ENCODE peak calls at places on chromosome 7, in six cellular contexts. J is mucosa of descending colon, U is Panc1, Z is upper lobe of right lung, I is heart left ventricle, X is lung. T is an unnamed sample.

GRCh38 chr7:106224797-106225196 is 60.0 kb downstream of the NAMPT start:
- ATAC-seq in J (no peak), U (no peak), Z (no peak), I (no peak), X (no peak), T (no peak)

GRCh38 chr7:65448824-65449504 is 75.3 kb downstream of the ZNF92 start:
- ATAC-seq in J (no peak), U (no peak), Z (peak), I (peak), X (peak), T (peak)

GRCh38 chr7:121046009-121046408 is 57.5 kb downstream of the CPED1 start:
- ATAC-seq in J (no peak), U (no peak), Z (no peak), I (no peak), X (no peak), T (no peak)

GRCh38 chr7:33714208-33714607 is 191.1 kb upstream of the BMPER start:
- ATAC-seq in J (no peak), U (peak), Z (no peak), I (no peak), X (no peak), T (no peak)

GRCh38 chr7:64632029-64632428 is 33.9 kb upstream of the ZNF107 start:
- ATAC-seq in J (no peak), U (no peak), Z (no peak), I (no peak), X (no peak), T (no peak)

GRCh38 chr7:121924273-121925184 is 51.6 kb downstream of the PTPRZ1 start:
- ATAC-seq in J (no peak), U (no peak), Z (no peak), I (no peak), X (no peak), T (no peak)

GRCh38 chr7:70266186-70266585 is 667.9 kb downstream of the AUTS2 start:
- ATAC-seq in J (no peak), U (no peak), Z (no peak), I (no peak), X (no peak), T (no peak)

GRCh38 chr7:124645704-124646103 is 119.9 kb downstream of the GPR37 start:
- ATAC-seq in J (no peak), U (no peak), Z (no peak), I (no peak), X (no peak), T (no peak)

GRCh38 chr7:132537451-132537850 is 38.8 kb downstream of the PLXNA4 start:
- ATAC-seq in J (peak), U (no peak), Z (peak), I (peak), X (no peak), T (no peak)

GRCh38 chr7:149708026-149708425 is 65.4 kb downstream of the ZNF467 start:
- ATAC-seq in J (no peak), U (no peak), Z (no peak), I (no peak), X (no peak), T (no peak)

GRCh38 chr7:134350682-134351081 is 34.0 kb upstream of the SLC35B4 start:
- ATAC-seq in J (no peak), U (no peak), Z (no peak), I (no peak), X (no peak), T (no peak)

GRCh38 chr7:44530990-44531389 is 10.1 kb downstream of the NPC1L1 start:
- ATAC-seq in J (peak), U (peak), Z (no peak), I (no peak), X (no peak), T (no peak)

GRCh38 chr7:157269341-157270059 is 67.3 kb upstream of the DNAJB6 start:
- ATAC-seq in J (no peak), U (no peak), Z (no peak), I (no peak), X (no peak), T (no peak)

GRCh38 chr7:128309921-128310320 is 33.8 kb downstream of the RBM28 start:
- ATAC-seq in J (no peak), U (no peak), Z (no peak), I (no peak), X (no peak), T (no peak)

GRCh38 chr7:17489987-17490386 is 191.5 kb downstream of the AHR start:
- ATAC-seq in J (no peak), U (no peak), Z (peak), I (no peak), X (no peak), T (no peak)

GRCh38 chr7:90613088-90613498 is 17.0 kb downstream of the CDK14 start:
- ATAC-seq in J (peak), U (no peak), Z (peak), I (no peak), X (no peak), T (no peak)

GRCh38 chr7:130430841-130431713 is 9.7 kb downstream of the CEP41 start:
- ATAC-seq in J (no peak), U (no peak), Z (no peak), I (peak), X (no peak), T (no peak)

GRCh38 chr7:30469303-30469702 is 9.3 kb downstream of the NOD1 start:
- ATAC-seq in J (peak), U (peak), Z (peak), I (peak), X (peak), T (peak)
- H3K4me3 ChIP-seq in J (no peak), U (no peak), Z (no peak), I (no peak), X (no peak), T (no peak)

DNA sequence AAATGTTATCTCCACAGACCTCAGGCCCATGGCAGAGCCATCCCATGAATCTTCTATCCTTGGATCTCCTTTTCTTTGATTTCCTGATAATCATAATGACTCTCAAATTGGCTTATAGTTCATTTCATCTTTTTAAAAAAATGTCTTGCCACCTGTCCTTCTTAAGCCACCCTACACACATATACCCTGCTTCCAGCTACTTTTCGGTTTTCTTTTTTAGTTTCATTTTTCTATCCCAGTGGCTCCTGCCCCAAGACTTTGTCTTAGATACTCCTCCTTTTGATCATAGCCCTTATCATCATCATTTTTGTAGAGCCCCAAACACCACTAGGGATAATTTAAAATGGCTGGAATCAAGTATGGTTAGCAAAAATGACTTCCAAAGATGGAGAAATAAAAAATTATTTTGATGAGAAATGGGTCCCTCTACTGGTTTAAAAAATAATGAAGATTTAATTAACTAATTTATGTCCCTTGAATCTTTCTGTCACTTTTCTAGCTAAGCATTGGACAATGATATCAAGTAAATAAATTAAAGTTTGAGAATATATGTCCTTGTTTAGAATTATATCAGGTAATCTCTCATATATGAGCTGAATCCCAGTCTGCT is 277.3 kb upstream of the SEMA3D start:
- ATAC-seq in J (no peak), U (no peak), Z (no peak), I (no peak), X (no peak), T (no peak)
- TF ChIP-seq CTCF in J (no peak), U (peak), Z (peak), I (no peak), X (no peak), T (no peak)

GRCh38 chr7:4711093-4711492 is 29.0 kb downstream of the FOXK1 start:
- ATAC-seq in J (peak), U (no peak), Z (no peak), I (no peak), X (no peak), T (no peak)

GRCh38 chr7:4714161-4714700 is 32.1 kb downstream of the FOXK1 start:
- ATAC-seq in J (no peak), U (no peak), Z (no peak), I (no peak), X (no peak), T (no peak)

GRCh38 chr7:4711634-4712033 is 29.5 kb downstream of the FOXK1 start:
- ATAC-seq in J (no peak), U (no peak), Z (no peak), I (no peak), X (no peak), T (no peak)

GRCh38 chr7:4713183-4713784 is 31.2 kb downstream of the FOXK1 start:
- ATAC-seq in J (no peak), U (no peak), Z (peak), I (no peak), X (peak), T (no peak)

GRCh38 chr7:4712371-4713182 is 30.5 kb downstream of the FOXK1 start:
- ATAC-seq in J (peak), U (peak), Z (peak), I (peak), X (peak), T (no peak)
- H3K4me3 ChIP-seq in J (no peak), U (no peak), Z (no peak), I (peak), X (no peak), T (no peak)

DNA sequence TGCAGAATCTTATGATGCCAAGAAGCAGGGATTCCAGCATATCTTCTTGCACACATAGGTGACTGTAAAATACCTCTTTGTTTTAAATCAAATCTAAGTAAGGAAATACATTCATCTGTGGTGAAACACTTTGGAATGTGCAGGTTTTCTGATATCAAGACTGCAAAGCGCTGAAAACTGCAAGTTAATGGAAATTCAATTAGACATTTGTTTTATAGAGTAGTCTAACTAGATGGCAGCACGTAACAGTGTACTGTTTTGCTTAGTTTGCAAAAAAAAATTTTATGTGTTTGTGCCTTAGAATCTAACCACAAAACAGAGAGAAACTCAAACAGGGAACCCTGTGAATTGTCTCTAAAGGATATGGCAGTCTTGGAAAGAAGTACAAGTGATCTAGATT is 259.2 kb downstream of the HDAC9 start:
- ATAC-seq in J (no peak), U (no peak), Z (no peak), I (no peak), X (no peak), T (no peak)
- TF ChIP-seq CTCF in J (no peak), U (no peak), Z (no peak), I (no peak), X (no peak), T (no peak)

DNA sequence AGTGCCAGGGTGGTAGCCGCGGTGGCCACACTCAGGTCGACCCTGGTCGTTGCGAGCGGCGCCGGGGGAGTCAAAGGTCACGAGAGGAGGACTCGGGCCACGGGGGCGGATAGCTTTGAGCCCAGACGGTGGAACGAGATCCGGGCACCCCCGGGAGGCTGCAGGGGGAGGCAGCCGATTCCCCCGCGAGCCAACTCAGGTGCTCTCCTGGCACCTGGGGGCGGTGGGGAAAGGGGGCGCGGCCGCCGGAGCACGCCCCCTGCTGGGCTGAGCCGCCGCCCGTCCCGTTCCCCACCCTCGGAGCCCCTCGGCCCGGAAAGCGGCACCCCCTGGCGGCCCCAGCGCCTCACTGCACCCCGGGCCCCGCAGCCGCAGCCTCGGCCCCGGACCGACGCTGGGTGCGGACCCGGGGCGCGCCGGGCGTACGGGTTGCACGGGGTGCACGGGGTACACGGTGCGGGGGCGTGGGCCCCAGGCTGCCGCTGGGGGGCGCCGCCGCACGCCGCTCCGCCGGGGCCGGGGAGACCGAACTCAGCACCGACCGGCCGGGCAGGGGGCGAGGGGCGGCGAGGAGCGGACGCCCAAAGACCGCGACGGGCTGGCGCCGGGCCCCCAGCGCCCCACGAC is 513 bp upstream of the NYAP1 start:
- ATAC-seq in J (peak), U (peak), Z (peak), I (peak), X (peak), T (peak)
- H3K4me3 ChIP-seq in J (peak), U (peak), Z (peak), I (peak), X (peak), T (peak)

GRCh38 chr7:116576350-116577319 is 51.8 kb downstream of the CAV1 start:
- ATAC-seq in J (peak), U (peak), Z (peak), I (peak), X (peak), T (peak)
- TF ChIP-seq CTCF in J (no peak), U (no peak), Z (no peak), I (no peak), X (no peak), T (no peak)

GRCh38 chr7:39085590-39086049 is 107.9 kb downstream of the POU6F2 start:
- ATAC-seq in J (no peak), U (no peak), Z (peak), I (peak), X (no peak), T (no peak)
- H3K4me3 ChIP-seq in J (no peak), U (no peak), Z (no peak), I (peak), X (peak), T (no peak)

GRCh38 chr7:36284470-36284869 is 105.2 kb upstream of the ANLN start:
- ATAC-seq in J (no peak), U (no peak), Z (no peak), I (no peak), X (no peak), T (no peak)
- TF ChIP-seq CTCF in J (no peak), U (no peak), Z (no peak), I (no peak), X (no peak), T (no peak)

DNA sequence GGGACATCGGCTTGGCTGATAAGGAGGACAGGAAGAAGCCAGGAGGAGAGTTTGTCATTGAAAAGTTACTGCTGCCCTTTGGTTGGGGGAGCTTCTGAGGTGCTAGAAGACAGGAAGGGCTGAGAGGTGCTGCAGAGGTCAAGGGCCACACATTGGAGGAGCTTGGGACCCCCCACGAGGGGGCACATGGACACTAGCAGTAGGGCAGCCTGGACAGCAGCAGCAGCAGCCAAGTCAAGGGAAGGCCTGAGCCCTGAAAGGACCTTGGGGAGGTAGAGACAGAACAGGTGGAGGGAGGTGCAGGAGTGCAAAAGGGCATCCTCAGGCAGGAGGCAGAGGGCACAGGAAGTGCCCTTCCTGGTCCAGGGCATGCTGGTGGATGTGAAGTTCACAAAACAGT is 439.7 kb upstream of the IGFBP3 start:
- ATAC-seq in J (no peak), U (peak), Z (no peak), I (no peak), X (no peak), T (no peak)
- H3K4me3 ChIP-seq in J (no peak), U (no peak), Z (no peak), I (no peak), X (no peak), T (no peak)

GRCh38 chr7:114007391-114007790 is 88.6 kb upstream of the PPP1R3A start:
- ATAC-seq in J (no peak), U (no peak), Z (no peak), I (no peak), X (no peak), T (no peak)
- TF ChIP-seq CTCF in J (no peak), U (no peak), Z (no peak), I (no peak), X (no peak), T (no peak)

T was measured in gastroesophageal sphincter.